ENCODE peak calls at places on chromosomes 1 and 21, in ten cellular contexts. One of them, this sample, is unnamed. For H3K9me3, the result is how much of the 10 kb centered on the place peaks cover.

GRCh38 chr1:161721738-161722343 is 497 bp downstream of the FCRLB start:
- DNase-seq in breast epithelium: no peak
- DNase-seq in thoracic aorta: no peak
- DNase-seq in cardiac muscle cell: no peak
- DNase-seq in SK-N-SH: no peak
- DNase-seq in heart right ventricle: no peak
- DNase-seq in AG04450: no peak
- DNase-seq in psoas muscle: no peak
- DNase-seq in OCI-LY7: no peak
- DNase-seq in tibial artery: no peak
- DNase-seq in this sample: peak

GRCh38 chr1:209564904-209565303 is 18.6 kb upstream of the CAMK1G start:
- DNase-seq in thoracic aorta: no peak
- DNase-seq in cardiac muscle cell: no peak
- DNase-seq in psoas muscle: no peak
- DNase-seq in OCI-LY7: no peak
- DNase-seq in breast epithelium: no peak
- DNase-seq in tibial artery: no peak
- DNase-seq in SK-N-SH: no peak
- DNase-seq in AG04450: no peak
- DNase-seq in heart right ventricle: no peak
- DNase-seq in this sample: no peak

GRCh38 chr1:109950033-109950432 is 34.5 kb upstream of the AHCYL1 start:
- DNase-seq in thoracic aorta: no peak
- DNase-seq in heart right ventricle: no peak
- DNase-seq in psoas muscle: no peak
- DNase-seq in SK-N-SH: no peak
- DNase-seq in OCI-LY7: no peak
- DNase-seq in tibial artery: no peak
- DNase-seq in breast epithelium: no peak
- DNase-seq in AG04450: no peak
- DNase-seq in cardiac muscle cell: no peak
- DNase-seq in this sample: no peak

GRCh38 chr1:41485605-41486004 is 1.1 kb upstream of the EDN2 start:
- DNase-seq in SK-N-SH: no peak
- DNase-seq in OCI-LY7: no peak
- DNase-seq in heart right ventricle: no peak
- DNase-seq in thoracic aorta: no peak
- DNase-seq in tibial artery: no peak
- DNase-seq in cardiac muscle cell: no peak
- DNase-seq in breast epithelium: no peak
- DNase-seq in AG04450: no peak
- DNase-seq in psoas muscle: no peak
- DNase-seq in this sample: peak

GRCh38 chr1:62746086-62746808 is 37.7 kb upstream of the ATG4C start:
- DNase-seq in heart right ventricle: no peak
- DNase-seq in breast epithelium: no peak
- DNase-seq in AG04450: no peak
- DNase-seq in OCI-LY7: peak
- DNase-seq in SK-N-SH: peak
- DNase-seq in thoracic aorta: no peak
- DNase-seq in cardiac muscle cell: peak
- DNase-seq in psoas muscle: no peak
- DNase-seq in tibial artery: no peak
- DNase-seq in this sample: peak

GRCh38 chr1:212718499-212718898 is 18.9 kb upstream of the BATF3 start:
- DNase-seq in AG04450: no peak
- DNase-seq in SK-N-SH: no peak
- DNase-seq in thoracic aorta: no peak
- DNase-seq in breast epithelium: no peak
- DNase-seq in OCI-LY7: no peak
- DNase-seq in cardiac muscle cell: no peak
- DNase-seq in psoas muscle: no peak
- DNase-seq in heart right ventricle: no peak
- DNase-seq in tibial artery: no peak
- DNase-seq in this sample: peak

GRCh38 chr1:174217787-174218574 is 58.7 kb downstream of the RABGAP1L start:
- DNase-seq in AG04450: no peak
- DNase-seq in OCI-LY7: peak
- DNase-seq in thoracic aorta: no peak
- DNase-seq in SK-N-SH: peak
- DNase-seq in cardiac muscle cell: peak
- DNase-seq in heart right ventricle: no peak
- DNase-seq in psoas muscle: no peak
- DNase-seq in tibial artery: no peak
- DNase-seq in breast epithelium: no peak
- DNase-seq in this sample: peak

GRCh38 chr1:93552751-93553455 is 105.0 kb downstream of the FNBP1L start:
- DNase-seq in AG04450: no peak
- DNase-seq in breast epithelium: no peak
- DNase-seq in thoracic aorta: no peak
- DNase-seq in cardiac muscle cell: no peak
- DNase-seq in psoas muscle: no peak
- DNase-seq in heart right ventricle: no peak
- DNase-seq in tibial artery: no peak
- DNase-seq in OCI-LY7: no peak
- DNase-seq in SK-N-SH: peak
- DNase-seq in this sample: peak

GRCh38 chr1:92934395-92935378 is 26.6 kb downstream of the DIPK1A start:
- DNase-seq in psoas muscle: peak
- DNase-seq in SK-N-SH: peak
- DNase-seq in cardiac muscle cell: no peak
- DNase-seq in thoracic aorta: no peak
- DNase-seq in AG04450: peak
- DNase-seq in heart right ventricle: peak
- DNase-seq in breast epithelium: no peak
- DNase-seq in OCI-LY7: peak
- DNase-seq in tibial artery: peak
- DNase-seq in this sample: peak

GRCh38 chr1:45953934-45954333 is 150.5 kb downstream of the MAST2 start:
- DNase-seq in SK-N-SH: no peak
- DNase-seq in OCI-LY7: no peak
- DNase-seq in breast epithelium: no peak
- DNase-seq in thoracic aorta: no peak
- DNase-seq in psoas muscle: no peak
- DNase-seq in cardiac muscle cell: peak
- DNase-seq in AG04450: no peak
- DNase-seq in tibial artery: no peak
- DNase-seq in heart right ventricle: no peak
- DNase-seq in this sample: peak

GRCh38 chr1:111267801-111268508 is 22.7 kb upstream of the CHIA start:
- DNase-seq in breast epithelium: no peak
- DNase-seq in tibial artery: no peak
- DNase-seq in thoracic aorta: no peak
- DNase-seq in AG04450: no peak
- DNase-seq in SK-N-SH: no peak
- DNase-seq in OCI-LY7: no peak
- DNase-seq in heart right ventricle: no peak
- DNase-seq in cardiac muscle cell: no peak
- DNase-seq in psoas muscle: no peak
- DNase-seq in this sample: no peak

GRCh38 chr1:209008586-209008985 is 574.9 kb upstream of the CAMK1G start:
- DNase-seq in heart right ventricle: no peak
- DNase-seq in OCI-LY7: no peak
- DNase-seq in AG04450: no peak
- DNase-seq in psoas muscle: no peak
- DNase-seq in tibial artery: no peak
- DNase-seq in SK-N-SH: no peak
- DNase-seq in breast epithelium: no peak
- DNase-seq in cardiac muscle cell: peak
- DNase-seq in thoracic aorta: no peak
- DNase-seq in this sample: no peak

GRCh38 chr1:202698276-202698675 is 12.0 kb downstream of the SYT2 start:
- DNase-seq in thoracic aorta: no peak
- DNase-seq in AG04450: no peak
- DNase-seq in cardiac muscle cell: no peak
- DNase-seq in breast epithelium: no peak
- DNase-seq in SK-N-SH: no peak
- DNase-seq in OCI-LY7: no peak
- DNase-seq in tibial artery: no peak
- DNase-seq in heart right ventricle: no peak
- DNase-seq in psoas muscle: no peak
- DNase-seq in this sample: no peak
- H3K4me3 ChIP-seq in thoracic aorta: no peak
- H3K4me3 ChIP-seq in AG04450: no peak
- H3K4me3 ChIP-seq in cardiac muscle cell: no peak
- H3K4me3 ChIP-seq in breast epithelium: no peak
- H3K4me3 ChIP-seq in SK-N-SH: no peak
- H3K4me3 ChIP-seq in OCI-LY7: no peak
- H3K4me3 ChIP-seq in tibial artery: no peak
- H3K4me3 ChIP-seq in heart right ventricle: no peak
- H3K4me3 ChIP-seq in psoas muscle: no peak
- H3K4me3 ChIP-seq in this sample: no peak

GRCh38 chr21:19541612-19542011 is 1138.0 kb upstream of the TMPRSS15 start:
- DNase-seq in thoracic aorta: no peak
- DNase-seq in SK-N-SH: no peak
- DNase-seq in tibial artery: no peak
- DNase-seq in OCI-LY7: no peak
- DNase-seq in cardiac muscle cell: no peak
- DNase-seq in AG04450: no peak
- DNase-seq in heart right ventricle: no peak
- DNase-seq in psoas muscle: no peak
- DNase-seq in breast epithelium: no peak
- DNase-seq in this sample: no peak
- H3K9me3 ChIP-seq in thoracic aorta: under half
- H3K9me3 ChIP-seq in SK-N-SH: under half
- H3K9me3 ChIP-seq in tibial artery: under half
- H3K9me3 ChIP-seq in OCI-LY7: under half
- H3K9me3 ChIP-seq in cardiac muscle cell: under half
- H3K9me3 ChIP-seq in AG04450: under half
- H3K9me3 ChIP-seq in heart right ventricle: under half
- H3K9me3 ChIP-seq in psoas muscle: under half
- H3K9me3 ChIP-seq in breast epithelium: under half
- H3K9me3 ChIP-seq in this sample: under half

GRCh38 chr1:26921126-26921461 is 449 bp upstream of the NUDC start:
- DNase-seq in breast epithelium: no peak
- DNase-seq in AG04450: no peak
- DNase-seq in thoracic aorta: no peak
- DNase-seq in cardiac muscle cell: no peak
- DNase-seq in psoas muscle: no peak
- DNase-seq in OCI-LY7: no peak
- DNase-seq in tibial artery: peak
- DNase-seq in heart right ventricle: no peak
- DNase-seq in SK-N-SH: no peak
- DNase-seq in this sample: no peak

GRCh38 chr1:26921462-26922200 is at the start of gene NUDC:
- DNase-seq in cardiac muscle cell: peak
- DNase-seq in tibial artery: peak
- DNase-seq in OCI-LY7: peak
- DNase-seq in AG04450: peak
- DNase-seq in SK-N-SH: peak
- DNase-seq in heart right ventricle: peak
- DNase-seq in breast epithelium: peak
- DNase-seq in psoas muscle: peak
- DNase-seq in thoracic aorta: peak
- DNase-seq in this sample: peak

GRCh38 chr1:26922201-26922729 is 722 bp downstream of the NUDC start:
- DNase-seq in OCI-LY7: peak
- DNase-seq in cardiac muscle cell: no peak
- DNase-seq in psoas muscle: no peak
- DNase-seq in SK-N-SH: no peak
- DNase-seq in thoracic aorta: no peak
- DNase-seq in breast epithelium: no peak
- DNase-seq in AG04450: no peak
- DNase-seq in heart right ventricle: no peak
- DNase-seq in tibial artery: no peak
- DNase-seq in this sample: no peak

GRCh38 chr1:26923711-26924110 is 2.2 kb downstream of the NUDC start:
- DNase-seq in SK-N-SH: no peak
- DNase-seq in breast epithelium: no peak
- DNase-seq in OCI-LY7: no peak
- DNase-seq in AG04450: no peak
- DNase-seq in thoracic aorta: no peak
- DNase-seq in cardiac muscle cell: no peak
- DNase-seq in psoas muscle: no peak
- DNase-seq in heart right ventricle: no peak
- DNase-seq in tibial artery: no peak
- DNase-seq in this sample: no peak

DNA sequence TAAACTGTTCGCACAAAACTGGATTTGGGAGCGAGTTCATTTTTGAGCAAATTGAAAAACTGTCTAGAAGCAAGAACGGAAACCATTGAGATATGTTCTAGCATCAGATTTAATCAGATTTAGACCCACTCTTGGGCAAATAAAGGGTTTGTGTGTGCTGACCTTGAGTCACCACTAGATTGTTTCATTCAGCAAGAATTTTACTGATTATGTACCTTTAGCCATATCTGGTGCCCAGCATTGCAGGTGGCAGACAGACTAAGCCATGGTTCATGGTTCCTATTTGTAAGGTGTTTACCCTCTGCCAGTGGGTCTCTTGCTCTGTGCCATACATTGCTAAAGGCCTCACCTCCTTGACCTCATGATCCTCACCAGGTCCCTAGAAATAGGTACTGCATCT is 1.4 kb downstream of the NUDC start:
- DNase-seq in cardiac muscle cell: no peak
- DNase-seq in thoracic aorta: no peak
- DNase-seq in heart right ventricle: no peak
- DNase-seq in SK-N-SH: no peak
- DNase-seq in AG04450: no peak
- DNase-seq in OCI-LY7: no peak
- DNase-seq in tibial artery: no peak
- DNase-seq in psoas muscle: no peak
- DNase-seq in breast epithelium: no peak
- DNase-seq in this sample: no peak
- H3K4me3 ChIP-seq in cardiac muscle cell: peak
- H3K4me3 ChIP-seq in thoracic aorta: peak
- H3K4me3 ChIP-seq in heart right ventricle: no peak
- H3K4me3 ChIP-seq in SK-N-SH: peak
- H3K4me3 ChIP-seq in AG04450: peak
- H3K4me3 ChIP-seq in OCI-LY7: peak
- H3K4me3 ChIP-seq in tibial artery: peak
- H3K4me3 ChIP-seq in psoas muscle: peak
- H3K4me3 ChIP-seq in breast epithelium: peak
- H3K4me3 ChIP-seq in this sample: peak

GRCh38 chr1:89675677-89676076 is 42.8 kb downstream of the LRRC8C start:
- DNase-seq in OCI-LY7: no peak
- DNase-seq in heart right ventricle: no peak
- DNase-seq in breast epithelium: no peak
- DNase-seq in thoracic aorta: no peak
- DNase-seq in SK-N-SH: no peak
- DNase-seq in cardiac muscle cell: no peak
- DNase-seq in AG04450: no peak
- DNase-seq in tibial artery: no peak
- DNase-seq in psoas muscle: no peak
- DNase-seq in this sample: no peak
- H3K9me3 ChIP-seq in OCI-LY7: under half
- H3K9me3 ChIP-seq in heart right ventricle: under half
- H3K9me3 ChIP-seq in breast epithelium: under half
- H3K9me3 ChIP-seq in thoracic aorta: under half
- H3K9me3 ChIP-seq in SK-N-SH: under half
- H3K9me3 ChIP-seq in cardiac muscle cell: under half
- H3K9me3 ChIP-seq in AG04450: under half
- H3K9me3 ChIP-seq in tibial artery: under half
- H3K9me3 ChIP-seq in psoas muscle: under half
- H3K9me3 ChIP-seq in this sample: under half

DNA sequence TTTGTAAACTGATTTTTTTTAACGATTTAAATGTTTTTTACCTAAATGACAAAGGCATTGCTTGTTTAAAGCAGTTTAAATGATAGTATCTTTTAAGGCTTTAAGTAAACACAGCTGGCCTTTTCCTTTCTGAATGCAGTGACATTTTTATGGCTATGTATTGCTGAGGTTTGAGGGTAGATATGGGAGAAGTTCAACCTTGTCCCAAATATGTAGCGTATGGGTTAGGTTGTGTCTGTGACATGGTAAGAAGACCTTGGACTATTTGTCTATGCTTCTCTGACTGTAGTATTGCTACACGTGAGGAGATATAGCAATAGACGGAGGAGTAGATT is 32.5 kb downstream of the PKNOX1 start:
- DNase-seq in breast epithelium: no peak
- DNase-seq in heart right ventricle: no peak
- DNase-seq in psoas muscle: no peak
- DNase-seq in cardiac muscle cell: no peak
- DNase-seq in SK-N-SH: no peak
- DNase-seq in OCI-LY7: no peak
- DNase-seq in AG04450: no peak
- DNase-seq in tibial artery: no peak
- DNase-seq in thoracic aorta: no peak
- DNase-seq in this sample: no peak
- H3K4me3 ChIP-seq in breast epithelium: no peak
- H3K4me3 ChIP-seq in heart right ventricle: no peak
- H3K4me3 ChIP-seq in psoas muscle: no peak
- H3K4me3 ChIP-seq in cardiac muscle cell: no peak
- H3K4me3 ChIP-seq in SK-N-SH: no peak
- H3K4me3 ChIP-seq in OCI-LY7: no peak
- H3K4me3 ChIP-seq in AG04450: no peak
- H3K4me3 ChIP-seq in tibial artery: no peak
- H3K4me3 ChIP-seq in thoracic aorta: no peak
- H3K4me3 ChIP-seq in this sample: no peak